ENCODE peak calls at places on chromosomes 2 and 18, in nine cellular contexts. One of them, this sample, is unnamed.

GRCh38 chr2:28325567-28326468 is 66.8 kb upstream of the FOSL2 start:
- DNase-seq in frontal cortex: no peak
- DNase-seq in pancreas: no peak
- DNase-seq in ureter: peak
- DNase-seq in glutamatergic neuron: no peak
- DNase-seq in H9: no peak
- DNase-seq in central memory CD4-positive, alpha-beta T cell: no peak
- DNase-seq in iPS-NIHi11: peak
- DNase-seq in germinal center: no peak
- DNase-seq in this sample: peak

GRCh38 chr2:24421668-24422067 is 61.3 kb upstream of the ITSN2 start:
- DNase-seq in frontal cortex: peak
- DNase-seq in central memory CD4-positive, alpha-beta T cell: peak
- DNase-seq in pancreas: peak
- DNase-seq in ureter: peak
- DNase-seq in iPS-NIHi11: peak
- DNase-seq in glutamatergic neuron: peak
- DNase-seq in H9: peak
- DNase-seq in germinal center: peak
- DNase-seq in this sample: peak

GRCh38 chr2:78925258-78925657 is 100.2 kb upstream of the REG3G start:
- DNase-seq in glutamatergic neuron: no peak
- DNase-seq in H9: no peak
- DNase-seq in frontal cortex: no peak
- DNase-seq in germinal center: no peak
- DNase-seq in pancreas: no peak
- DNase-seq in ureter: no peak
- DNase-seq in central memory CD4-positive, alpha-beta T cell: no peak
- DNase-seq in iPS-NIHi11: no peak
- DNase-seq in this sample: no peak

GRCh38 chr2:632471-632870 is 44.7 kb downstream of the TMEM18 start:
- DNase-seq in frontal cortex: no peak
- DNase-seq in glutamatergic neuron: no peak
- DNase-seq in ureter: no peak
- DNase-seq in central memory CD4-positive, alpha-beta T cell: no peak
- DNase-seq in pancreas: no peak
- DNase-seq in H9: no peak
- DNase-seq in iPS-NIHi11: no peak
- DNase-seq in germinal center: no peak
- DNase-seq in this sample: no peak

GRCh38 chr2:21715865-21716264 is 592.1 kb downstream of the TDRD15 start:
- DNase-seq in ureter: no peak
- DNase-seq in H9: no peak
- DNase-seq in pancreas: no peak
- DNase-seq in frontal cortex: no peak
- DNase-seq in germinal center: no peak
- DNase-seq in iPS-NIHi11: peak
- DNase-seq in glutamatergic neuron: peak
- DNase-seq in central memory CD4-positive, alpha-beta T cell: no peak
- DNase-seq in this sample: peak

GRCh38 chr2:239780236-239780997 is 244.7 kb downstream of the NDUFA10 start:
- DNase-seq in germinal center: no peak
- DNase-seq in H9: no peak
- DNase-seq in glutamatergic neuron: no peak
- DNase-seq in frontal cortex: no peak
- DNase-seq in ureter: peak
- DNase-seq in pancreas: no peak
- DNase-seq in iPS-NIHi11: no peak
- DNase-seq in central memory CD4-positive, alpha-beta T cell: no peak
- DNase-seq in this sample: peak

GRCh38 chr2:32068-32467 is 14.2 kb downstream of the FAM110C start:
- DNase-seq in pancreas: no peak
- DNase-seq in ureter: no peak
- DNase-seq in frontal cortex: no peak
- DNase-seq in iPS-NIHi11: no peak
- DNase-seq in H9: no peak
- DNase-seq in central memory CD4-positive, alpha-beta T cell: no peak
- DNase-seq in germinal center: no peak
- DNase-seq in glutamatergic neuron: no peak
- DNase-seq in this sample: no peak

GRCh38 chr2:118609138-118609537 is 238.3 kb downstream of the EN1 start:
- DNase-seq in germinal center: no peak
- DNase-seq in pancreas: no peak
- DNase-seq in frontal cortex: no peak
- DNase-seq in glutamatergic neuron: no peak
- DNase-seq in central memory CD4-positive, alpha-beta T cell: no peak
- DNase-seq in H9: no peak
- DNase-seq in ureter: no peak
- DNase-seq in iPS-NIHi11: no peak
- DNase-seq in this sample: no peak

GRCh38 chr2:216341151-216341550 is 31.1 kb downstream of the MARCHF4 start:
- DNase-seq in iPS-NIHi11: no peak
- DNase-seq in frontal cortex: no peak
- DNase-seq in central memory CD4-positive, alpha-beta T cell: no peak
- DNase-seq in glutamatergic neuron: peak
- DNase-seq in germinal center: no peak
- DNase-seq in pancreas: no peak
- DNase-seq in H9: no peak
- DNase-seq in ureter: peak
- DNase-seq in this sample: no peak

GRCh38 chr2:112666764-112667122 is 21.0 kb downstream of the SLC20A1 start:
- DNase-seq in ureter: no peak
- DNase-seq in glutamatergic neuron: no peak
- DNase-seq in H9: no peak
- DNase-seq in frontal cortex: no peak
- DNase-seq in iPS-NIHi11: no peak
- DNase-seq in pancreas: no peak
- DNase-seq in germinal center: no peak
- DNase-seq in central memory CD4-positive, alpha-beta T cell: no peak
- DNase-seq in this sample: no peak

GRCh38 chr2:27407798-27408491 is 1.4 kb downstream of the PPM1G start:
- DNase-seq in pancreas: no peak
- DNase-seq in glutamatergic neuron: no peak
- DNase-seq in frontal cortex: no peak
- DNase-seq in germinal center: peak
- DNase-seq in ureter: no peak
- DNase-seq in H9: peak
- DNase-seq in central memory CD4-positive, alpha-beta T cell: no peak
- DNase-seq in iPS-NIHi11: peak
- DNase-seq in this sample: peak

GRCh38 chr18:38362286-38362792 is 796.7 kb upstream of the CELF4 start:
- DNase-seq in frontal cortex: no peak
- DNase-seq in H9: peak
- DNase-seq in iPS-NIHi11: no peak
- DNase-seq in ureter: no peak
- DNase-seq in pancreas: no peak
- DNase-seq in germinal center: no peak
- DNase-seq in glutamatergic neuron: no peak
- DNase-seq in central memory CD4-positive, alpha-beta T cell: no peak
- DNase-seq in this sample: no peak

GRCh38 chr2:216352653-216353270 is 19.5 kb downstream of the MARCHF4 start:
- DNase-seq in glutamatergic neuron: no peak
- DNase-seq in germinal center: no peak
- DNase-seq in frontal cortex: no peak
- DNase-seq in ureter: no peak
- DNase-seq in H9: no peak
- DNase-seq in iPS-NIHi11: no peak
- DNase-seq in central memory CD4-positive, alpha-beta T cell: peak
- DNase-seq in pancreas: no peak
- DNase-seq in this sample: no peak

GRCh38 chr2:236871500-236872001 is 214.1 kb upstream of the COPS8 start:
- DNase-seq in pancreas: no peak
- DNase-seq in glutamatergic neuron: no peak
- DNase-seq in iPS-NIHi11: no peak
- DNase-seq in central memory CD4-positive, alpha-beta T cell: peak
- DNase-seq in germinal center: peak
- DNase-seq in frontal cortex: peak
- DNase-seq in H9: no peak
- DNase-seq in ureter: peak
- DNase-seq in this sample: peak

This sample was measured in ecto neural progenitor cell.